ENCODE peak calls at places on chromosome 9, in ten cellular contexts. W is Peyer's patch, S is GM23248, P is cardiac muscle cell, V is AG04450, J is choroid plexus epithelial cell, L is hepatocyte, F is ovary, A is coronary artery, U is spleen. H is an unnamed sample.

GRCh38 chr9:110869931-110870330 is 168.3 kb downstream of the LPAR1 start:
- DNase-seq in F (no peak), V (no peak), A (no peak), P (no peak), L (no peak), W (no peak), U (no peak), J (no peak), S (no peak), H (no peak)

GRCh38 chr9:22211588-22212360 is 202.7 kb upstream of the CDKN2B start:
- DNase-seq in V (peak), P (peak), S (peak), L (peak), U (no peak), J (peak), F (no peak), A (no peak), W (no peak), H (peak)

GRCh38 chr9:22216730-22217160 is 207.6 kb upstream of the CDKN2B start:
- DNase-seq in P (peak), S (peak), U (peak), A (no peak), W (no peak), J (peak), L (no peak), F (no peak), V (no peak), H (no peak)

GRCh38 chr9:114371986-114372917 is 15.5 kb downstream of the AKNA start:
- DNase-seq in W (peak), U (peak), A (no peak), S (peak), F (peak), L (no peak), J (no peak), P (peak), V (no peak), H (no peak)

GRCh38 chr9:27019589-27019988 is 14.1 kb upstream of the LRRC19 start:
- DNase-seq in U (no peak), S (peak), A (no peak), V (peak), F (no peak), J (peak), W (no peak), P (peak), L (no peak), H (no peak)

GRCh38 chr9:107948086-107948485 is 458.5 kb upstream of the KLF4 start:
- DNase-seq in F (no peak), W (no peak), V (no peak), L (no peak), P (no peak), J (no peak), A (no peak), S (peak), U (no peak), H (no peak)

GRCh38 chr9:121567142-121568100 is 67.8 kb upstream of the GGTA1 start:
- DNase-seq in F (peak), A (no peak), U (no peak), V (no peak), S (peak), J (peak), W (no peak), P (peak), L (no peak), H (no peak)

GRCh38 chr9:71519098-71519497 is 249.2 kb downstream of the CEMIP2 start:
- DNase-seq in P (no peak), L (no peak), U (no peak), W (no peak), A (no peak), J (no peak), F (no peak), S (no peak), V (no peak), H (no peak)

GRCh38 chr9:98831636-98832035 is 24.2 kb downstream of the GALNT12 start:
- DNase-seq in P (no peak), S (no peak), U (no peak), L (no peak), F (no peak), W (no peak), J (no peak), A (no peak), V (no peak), H (no peak)

GRCh38 chr9:127291379-127291778 is 26.8 kb downstream of the GARNL3 start:
- DNase-seq in V (no peak), J (no peak), W (no peak), S (no peak), P (no peak), A (no peak), L (no peak), U (no peak), F (no peak), H (no peak)

GRCh38 chr9:128282500-128282899 is 6.4 kb downstream of the SWI5 start:
- DNase-seq in U (no peak), W (no peak), J (peak), L (no peak), A (no peak), V (no peak), P (peak), S (peak), F (no peak), H (no peak)

GRCh38 chr9:104907278-104907951 is 20.5 kb downstream of the ABCA1 start:
- DNase-seq in U (no peak), F (no peak), S (peak), W (no peak), J (peak), P (peak), A (no peak), L (no peak), V (no peak), H (peak)

GRCh38 chr9:134403682-134404301 is 77.5 kb downstream of the RXRA start:
- DNase-seq in W (peak), J (peak), L (no peak), U (peak), S (peak), P (peak), V (peak), A (peak), F (peak), H (peak)

GRCh38 chr9:99677281-99677680 is 144.4 kb upstream of the NR4A3 start:
- DNase-seq in P (no peak), F (no peak), A (no peak), U (no peak), S (peak), W (no peak), V (no peak), L (no peak), J (peak), H (no peak)

GRCh38 chr9:36903541-36904435 is 130.3 kb downstream of the PAX5 start:
- DNase-seq in S (peak), J (peak), A (no peak), F (peak), U (no peak), P (peak), V (no peak), L (peak), W (no peak), H (peak)

GRCh38 chr9:127763918-127764384 is 14.5 kb downstream of the SH2D3C start:
- DNase-seq in S (peak), L (no peak), J (peak), A (no peak), F (no peak), V (no peak), U (no peak), W (peak), P (peak), H (no peak)

GRCh38 chr9:71863652-71864051 is 47.3 kb downstream of the ABHD17B start:
- DNase-seq in S (peak), W (no peak), U (no peak), J (peak), F (no peak), V (peak), A (no peak), P (peak), L (no peak), H (peak)

GRCh38 chr9:96618209-96619108 is 1.2 kb downstream of the CDC14B start:
- DNase-seq in J (peak), P (peak), U (no peak), W (peak), A (peak), V (no peak), F (peak), S (peak), L (peak), H (no peak)

GRCh38 chr9:133708770-133709611 is 29.2 kb downstream of the SARDH start:
- DNase-seq in F (peak), S (no peak), W (no peak), L (no peak), U (peak), V (no peak), J (no peak), P (no peak), A (no peak), H (no peak)

GRCh38 chr9:16671591-16672137 is 198.8 kb downstream of the BNC2 start:
- DNase-seq in S (peak), J (peak), P (peak), V (peak), L (no peak), A (no peak), W (no peak), U (no peak), F (no peak), H (peak)

GRCh38 chr9:120292606-120293005 is 287.4 kb downstream of the CDK5RAP2 start:
- DNase-seq in F (no peak), V (no peak), S (no peak), W (no peak), L (no peak), U (no peak), P (no peak), A (no peak), J (no peak), H (no peak)

GRCh38 chr9:38052147-38052546 is 16.9 kb downstream of the SHB start:
- DNase-seq in F (no peak), J (no peak), P (no peak), S (no peak), U (peak), W (peak), V (no peak), L (no peak), A (no peak), H (no peak)

GRCh38 chr9:81823672-81824554 is 104.3 kb upstream of the SPATA31D4 start:
- DNase-seq in P (no peak), L (no peak), F (no peak), U (no peak), V (no peak), A (no peak), J (no peak), W (no peak), S (peak), H (no peak)

GRCh38 chr9:5586391-5586802 is 42.5 kb upstream of the RIC1 start:
- DNase-seq in U (no peak), W (no peak), S (peak), L (no peak), P (peak), F (no peak), J (peak), V (peak), A (no peak), H (no peak)

GRCh38 chr9:135562235-135562745 is 734 bp downstream of the PAEP start:
- DNase-seq in U (peak), A (no peak), S (no peak), V (no peak), P (no peak), J (no peak), L (no peak), F (no peak), W (no peak), H (no peak)

GRCh38 chr9:16885896-16886295 is 15.4 kb upstream of the BNC2 start:
- DNase-seq in P (no peak), V (no peak), U (no peak), F (no peak), J (no peak), W (no peak), L (no peak), S (no peak), A (no peak), H (no peak)

GRCh38 chr9:95171001-95171400 is 146.5 kb downstream of the FANCC start:
- DNase-seq in W (no peak), A (no peak), P (peak), S (peak), J (peak), L (no peak), U (no peak), V (no peak), F (no peak), H (no peak)
- H3K4me3 ChIP-seq in W (no peak), A (no peak), P (no peak), S (no peak), J (peak), L (no peak), U (no peak), V (no peak), F (no peak), H (no peak)

GRCh38 chr9:70405808-70406445 is 8.5 kb downstream of the KLF9 start:
- DNase-seq in P (peak), F (no peak), A (no peak), V (no peak), W (no peak), L (no peak), S (no peak), U (no peak), J (peak), H (no peak)
- H3K4me3 ChIP-seq in P (no peak), F (peak), A (peak), V (no peak), W (no peak), L (no peak), S (no peak), U (peak), J (no peak), H (no peak)

GRCh38 chr9:124266139-124266825 is 8.5 kb downstream of the NEK6 start:
- DNase-seq in V (no peak), F (no peak), U (no peak), W (no peak), A (no peak), L (no peak), S (peak), J (no peak), P (no peak), H (no peak)

GRCh38 chr9:124266826-124267201 is 9.1 kb downstream of the NEK6 start:
- DNase-seq in V (no peak), S (no peak), F (no peak), A (no peak), L (no peak), W (no peak), U (no peak), P (no peak), J (no peak), H (no peak)

GRCh38 chr9:124269556-124269955 is 11.8 kb downstream of the NEK6 start:
- DNase-seq in W (no peak), F (no peak), S (no peak), A (no peak), P (no peak), L (no peak), U (no peak), V (no peak), J (no peak), H (no peak)

GRCh38 chr9:124268248-124268647 is 10.5 kb downstream of the NEK6 start:
- DNase-seq in A (peak), U (no peak), L (no peak), P (no peak), J (no peak), S (no peak), F (no peak), W (no peak), V (no peak), H (no peak)

DNA sequence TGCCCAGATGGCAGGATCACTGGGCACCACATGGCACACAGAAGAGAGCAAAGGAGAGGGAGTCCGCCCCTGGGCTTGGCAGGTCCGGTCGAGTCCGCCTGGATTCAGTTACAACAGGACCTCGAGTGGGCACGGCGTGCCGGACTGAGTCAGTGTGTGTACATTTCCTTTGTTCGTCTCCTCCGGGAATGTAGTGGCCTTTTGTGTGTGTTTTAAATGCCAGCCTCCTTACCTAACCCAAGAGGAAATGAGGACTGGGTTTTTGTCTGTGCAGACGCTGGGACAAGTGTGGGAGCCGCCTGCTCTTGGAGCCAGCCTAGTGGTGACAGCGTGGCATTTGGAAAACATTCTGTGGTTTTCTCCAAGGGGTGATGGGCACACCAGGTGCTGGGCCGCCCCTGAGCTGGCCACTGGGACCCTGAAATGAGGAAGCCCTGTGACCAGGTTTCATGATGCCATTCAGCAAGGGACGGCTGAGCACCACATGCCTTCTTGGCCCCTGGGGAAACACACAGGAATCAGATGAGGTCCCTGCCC is 9.6 kb downstream of the NEK6 start:
- DNase-seq in J (peak), W (no peak), F (no peak), V (no peak), L (no peak), U (peak), A (peak), S (peak), P (peak), H (peak)
- H3K4me3 ChIP-seq in J (no peak), W (no peak), F (no peak), V (peak), L (no peak), U (no peak), A (peak), S (peak), P (no peak), H (peak)

GRCh38 chr9:109497193-109498165 is 628 bp downstream of the PTPN3 start:
- DNase-seq in P (no peak), J (no peak), U (no peak), W (peak), V (no peak), A (no peak), S (peak), L (peak), F (no peak), H (no peak)
- H3K4me3 ChIP-seq in P (peak), J (peak), U (peak), W (peak), V (peak), A (peak), S (peak), L (peak), F (peak), H (peak)

GRCh38 chr9:117706421-117707150 is 2.4 kb downstream of the TLR4 start:
- DNase-seq in P (no peak), F (no peak), J (peak), U (no peak), V (no peak), A (no peak), S (peak), L (peak), W (no peak), H (no peak)
- H3K4me3 ChIP-seq in P (no peak), F (no peak), J (peak), U (peak), V (no peak), A (peak), S (peak), L (no peak), W (peak), H (no peak)

DNA sequence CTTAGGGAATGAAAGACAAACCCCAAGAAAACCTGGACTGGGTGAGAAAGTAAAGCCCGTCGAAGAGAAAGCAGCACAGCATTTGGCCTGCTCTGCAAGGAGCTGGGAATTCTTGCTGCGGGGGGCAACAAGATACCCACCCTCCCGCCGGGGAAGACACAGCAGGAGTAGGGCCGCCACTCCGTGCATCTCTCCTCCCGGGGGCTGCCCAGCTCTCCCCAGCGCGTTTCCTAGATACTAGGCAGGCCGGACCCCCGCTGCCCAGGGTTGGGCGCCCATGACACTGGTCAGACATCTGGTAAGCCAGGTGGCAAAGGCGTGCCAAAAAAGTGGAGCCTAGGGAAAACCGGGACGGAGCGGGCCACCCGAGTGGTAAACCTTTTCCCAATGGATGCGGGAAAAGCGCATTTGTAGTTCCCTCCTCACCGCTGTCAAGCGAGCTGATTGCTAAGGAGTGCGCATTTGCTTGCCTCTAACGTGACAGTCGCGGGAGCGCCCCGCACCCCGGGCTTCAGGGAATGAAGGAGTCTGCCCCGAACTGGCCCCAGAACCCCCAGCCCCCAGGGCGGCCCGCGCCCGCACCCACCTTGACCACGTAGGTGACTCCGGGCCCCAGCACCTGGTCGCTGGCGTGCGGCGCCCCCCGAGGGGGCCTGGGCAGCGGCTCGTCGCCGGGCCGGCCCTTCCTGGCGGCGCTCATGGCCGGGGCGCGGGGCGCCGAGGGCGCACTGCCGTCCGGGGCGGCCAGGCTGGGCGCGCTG is 1.0 kb downstream of the SHC3 start:
- DNase-seq in U (no peak), J (peak), L (no peak), V (no peak), W (no peak), F (no peak), A (no peak), S (peak), P (peak), H (no peak)
- H3K4me3 ChIP-seq in U (peak), J (peak), L (peak), V (peak), W (peak), F (peak), A (peak), S (peak), P (peak), H (peak)

GRCh38 chr9:131290767-131291370 is 1.3 kb downstream of the PLPP7 start:
- DNase-seq in W (peak), F (no peak), V (no peak), S (no peak), P (no peak), L (no peak), J (no peak), A (no peak), U (no peak), H (no peak)
- H3K4me3 ChIP-seq in W (no peak), F (peak), V (no peak), S (no peak), P (no peak), L (no peak), J (no peak), A (peak), U (peak), H (peak)

GRCh38 chr9:92740969-92741368 is 23.7 kb downstream of the BICD2 start:
- DNase-seq in L (no peak), S (no peak), F (no peak), J (no peak), U (no peak), A (no peak), V (no peak), W (no peak), P (no peak), H (no peak)

GRCh38 chr9:92740015-92740408 is 24.6 kb downstream of the BICD2 start:
- DNase-seq in J (peak), F (no peak), W (no peak), V (no peak), S (peak), A (no peak), U (no peak), L (no peak), P (peak), H (no peak)

GRCh38 chr9:92738661-92739081 is 26.0 kb downstream of the BICD2 start:
- DNase-seq in S (peak), U (peak), V (no peak), J (no peak), P (peak), F (no peak), A (no peak), L (no peak), W (no peak), H (peak)

GRCh38 chr9:92740446-92740961 is 24.1 kb downstream of the BICD2 start:
- DNase-seq in F (no peak), S (no peak), J (no peak), P (no peak), L (no peak), U (peak), W (no peak), A (peak), V (no peak), H (no peak)

GRCh38 chr9:92739346-92740014 is 25.2 kb downstream of the BICD2 start:
- DNase-seq in F (no peak), L (no peak), V (no peak), S (no peak), W (no peak), J (no peak), U (peak), P (no peak), A (peak), H (no peak)
- H3K4me3 ChIP-seq in F (no peak), L (no peak), V (no peak), S (no peak), W (no peak), J (no peak), U (no peak), P (no peak), A (no peak), H (no peak)

GRCh38 chr9:35675204-35675603 is 1.5 kb downstream of the CA9 start:
- DNase-seq in L (no peak), W (no peak), P (no peak), J (no peak), A (no peak), V (no peak), S (no peak), U (no peak), F (no peak), H (no peak)
- H3K4me3 ChIP-seq in L (peak), W (peak), P (peak), J (peak), A (peak), V (peak), S (peak), U (peak), F (peak), H (peak)